ENCODE peak calls at places on chromosomes 11 and 22, in five cellular contexts. R, B, I, V and W are unnamed samples. For H3K9me3, the result is how much of the 10 kb centered on the place peaks cover.

GRCh38 chr11:110446594-110446993 is 16.8 kb downstream of the FDX1 start:
- DNase-seq in R (no peak), B (no peak), I (no peak), V (no peak), W (no peak)

GRCh38 chr22:33493476-33494205 is 426.6 kb downstream of the LARGE1 start:
- DNase-seq in R (no peak), B (no peak), I (no peak), V (no peak), W (no peak)

GRCh38 chr11:46524201-46524600 is 69.6 kb downstream of the AMBRA1 start:
- DNase-seq in R (no peak), B (no peak), I (peak), V (no peak), W (no peak)

GRCh38 chr11:7098235-7098832 is 9.5 kb downstream of the RBMXL2 start:
- DNase-seq in R (peak), B (peak), I (no peak), V (peak), W (no peak)

GRCh38 chr11:129853508-129854228 is 38.0 kb downstream of the TMEM45B start:
- DNase-seq in R (no peak), B (no peak), I (peak), V (peak), W (no peak)

GRCh38 chr22:30573594-30574094 is 821 bp downstream of the GAL3ST1 start:
- DNase-seq in R (no peak), B (no peak), I (peak), V (no peak), W (peak)

GRCh38 chr11:65314501-65315203 is at the start of gene CDC42EP2:
- DNase-seq in R (peak), B (no peak), I (peak), V (peak), W (peak)

GRCh38 chr22:36471341-36471821 is 10.1 kb downstream of the TXN2 start:
- DNase-seq in R (no peak), B (no peak), I (no peak), V (peak), W (no peak)

GRCh38 chr22:37489994-37490393 is 3.8 kb upstream of the MFNG start:
- DNase-seq in R (no peak), B (no peak), I (no peak), V (no peak), W (no peak)

GRCh38 chr22:45922256-45922655 is 54.7 kb downstream of the WNT7B start:
- DNase-seq in R (no peak), B (no peak), I (no peak), V (no peak), W (no peak)

GRCh38 chr22:40040927-40041326 is 46.2 kb downstream of the FAM83F start:
- DNase-seq in R (no peak), B (peak), I (no peak), V (peak), W (no peak)

GRCh38 chr22:43319661-43320486 is 23.3 kb downstream of the SCUBE1 start:
- DNase-seq in R (no peak), B (no peak), I (no peak), V (no peak), W (no peak)

GRCh38 chr11:116366451-116366850 is 406.3 kb downstream of the BUD13 start:
- DNase-seq in R (no peak), B (no peak), I (no peak), V (no peak), W (no peak)

GRCh38 chr11:41789376-41789775 is 329.9 kb upstream of the LRRC4C start:
- DNase-seq in R (no peak), B (no peak), I (no peak), V (no peak), W (no peak)

GRCh38 chr22:43643362-43643761 is 168.7 kb downstream of the EFCAB6 start:
- DNase-seq in R (no peak), B (no peak), I (no peak), V (no peak), W (no peak)

GRCh38 chr11:110526323-110526722 is 96.6 kb downstream of the FDX1 start:
- DNase-seq in R (no peak), B (no peak), I (no peak), V (no peak), W (no peak)

GRCh38 chr11:91239359-91239758 is 985.3 kb upstream of the FAT3 start:
- DNase-seq in R (no peak), B (no peak), I (no peak), V (no peak), W (peak)

GRCh38 chr22:45672564-45673481 is 1.2 kb downstream of the ATXN10 start:
- DNase-seq in R (no peak), B (no peak), I (no peak), V (no peak), W (no peak)

GRCh38 chr11:85517272-85517671 is 109.9 kb downstream of the DLG2 start:
- DNase-seq in R (no peak), B (no peak), I (no peak), V (no peak), W (no peak)
- H3K9me3 ChIP-seq in R (under half), B (under half), I (under half), V (under half), W (under half)

GRCh38 chr22:25700996-25701815 is 40.8 kb upstream of the MYO18B start:
- DNase-seq in R (no peak), B (no peak), I (no peak), V (peak), W (no peak)

GRCh38 chr22:25698986-25699385 is 43.0 kb upstream of the MYO18B start:
- DNase-seq in R (no peak), B (no peak), I (no peak), V (no peak), W (no peak)

GRCh38 chr22:25702571-25703167 is 39.3 kb upstream of the MYO18B start:
- DNase-seq in R (no peak), B (no peak), I (no peak), V (no peak), W (no peak)

GRCh38 chr22:25704701-25705100 is 37.3 kb upstream of the MYO18B start:
- DNase-seq in R (no peak), B (no peak), I (no peak), V (no peak), W (no peak)

GRCh38 chr22:25702046-25702445 is 39.9 kb upstream of the MYO18B start:
- DNase-seq in R (no peak), B (no peak), I (no peak), V (peak), W (no peak)
- H3K9ac ChIP-seq in R (no peak), B (no peak), I (no peak), V (no peak), W (no peak)

GRCh38 chr11:19595499-19595839 is 117.2 kb upstream of the NAV2 start:
- DNase-seq in R (no peak), B (no peak), I (no peak), V (no peak), W (no peak)
- H3K27ac ChIP-seq in R (no peak), B (no peak), I (no peak), V (peak), W (no peak)

DNA sequence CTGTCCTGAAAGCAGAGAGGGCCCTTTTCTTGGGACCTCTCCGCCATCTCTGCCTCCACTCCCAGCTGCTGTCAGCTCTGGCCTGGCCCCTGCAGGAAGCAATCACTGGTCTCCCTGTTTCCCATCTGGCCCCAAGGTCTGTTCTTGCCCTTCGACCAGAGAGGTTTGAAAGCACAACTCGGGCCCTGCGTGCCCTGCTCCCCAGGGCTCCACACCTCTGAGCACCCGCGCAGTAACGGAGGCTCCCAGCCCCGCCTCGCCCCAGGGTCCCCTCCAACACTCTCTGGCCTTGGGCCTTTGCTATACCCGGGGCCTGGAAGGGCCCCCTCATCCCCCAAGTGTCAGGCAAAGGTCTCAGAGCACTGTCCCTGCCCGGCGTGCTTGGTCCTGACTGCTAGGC is 7.8 kb upstream of the CD81 start:
- DNase-seq in R (no peak), B (no peak), I (no peak), V (no peak), W (no peak)
- H3K9me3 ChIP-seq in R (under half), B (under half), I (under half), V (under half), W (under half)